ENCODE peak calls at places on chromosomes 16 and 17, in four cellular contexts. O is SW 1271; K is fibroblast of mammary gland; S is stimulated activated CD4-positive, alpha-beta T cell treated with anti-CD3 and anti-CD28 coated beads, Interleukin-15, amount 100 ng/mL, for 24 hours. N is an unnamed sample.

GRCh38 chr16:50467559-50467942 is 80.6 kb upstream of the NKD1 start:
- DNase-seq in O (no peak), K (no peak), S (no peak), N (no peak)

GRCh38 chr16:14285542-14286380 is 214.6 kb downstream of the MRTFB start:
- DNase-seq in O (peak), K (peak), S (peak), N (peak)

GRCh38 chr16:19507882-19508281 is 14.0 kb downstream of the GDE1 start:
- DNase-seq in O (no peak), K (no peak), S (no peak), N (no peak)

GRCh38 chr17:48153711-48154642 is 46.4 kb downstream of the SNX11 start:
- DNase-seq in O (no peak), K (peak), S (peak), N (no peak)

GRCh38 chr16:48421741-48422140 is 36.5 kb upstream of the SIAH1 start:
- DNase-seq in O (no peak), K (no peak), S (no peak), N (no peak)

GRCh38 chr17:65833214-65833613 is 271.8 kb upstream of the AXIN2 start:
- DNase-seq in O (no peak), K (no peak), S (no peak), N (no peak)

GRCh38 chr16:17432902-17433576 is 37.7 kb downstream of the XYLT1 start:
- DNase-seq in O (no peak), K (peak), S (no peak), N (no peak)

GRCh38 chr16:74984194-74984669 is 691 bp downstream of the WDR59 start:
- DNase-seq in O (no peak), K (peak), S (peak), N (no peak)

GRCh38 chr17:41009301-41009760 is 403 bp upstream of the KRTAP3-1 start:
- DNase-seq in O (no peak), K (no peak), S (no peak), N (no peak)

GRCh38 chr17:81722184-81723120 is 10.4 kb downstream of the SLC25A10 start:
- DNase-seq in O (no peak), K (peak), S (peak), N (no peak)

GRCh38 chr17:2750721-2751120 is 1.3 kb upstream of the CCDC92B start:
- DNase-seq in O (no peak), K (no peak), S (no peak), N (no peak)

GRCh38 chr17:2158011-2158410 is 103.1 kb downstream of the HIC1 start:
- DNase-seq in O (no peak), K (peak), S (no peak), N (no peak)

GRCh38 chr16:23754594-23755483 is at the start of gene CHP2:
- DNase-seq in O (no peak), K (no peak), S (peak), N (peak)

GRCh38 chr17:79218825-79219200 is 144.2 kb downstream of the ENGASE start:
- DNase-seq in O (no peak), K (no peak), S (no peak), N (no peak)

GRCh38 chr16:2779151-2779920 is 2.3 kb upstream of the ELOB start:
- DNase-seq in O (no peak), K (no peak), S (no peak), N (no peak)

GRCh38 chr17:59331929-59332889 is 754 bp downstream of the YPEL2 start:
- DNase-seq in O (no peak), K (no peak), S (peak), N (no peak)

GRCh38 chr17:16991349-16992009 is 19.6 kb upstream of the TNFRSF13B start:
- DNase-seq in O (peak), K (peak), S (peak), N (peak)

GRCh38 chr16:3085868-3086595 is 13.1 kb downstream of the ZSCAN10 start:
- DNase-seq in O (no peak), K (no peak), S (no peak), N (no peak)